ENCODE peak calls at places on chromosomes 2 and 18, in eight cellular contexts. D is stomach; F is K562; K is cardiac muscle cell; R is ovary; V is esophagus squamous epithelium; P is lung; H is CD8-positive, alpha-beta T cell. Y is an unnamed sample. For H3K27me3 and H3K4me1, the result is how much of the 10 kb centered on the place peaks cover.

GRCh38 chr18:50695431-50696176 is 124.2 kb downstream of the MRO start:
- DNase-seq in R (no peak), V (no peak), D (no peak), P (no peak), H (no peak), F (no peak), K (peak), Y (no peak)

GRCh38 chr2:25794544-25795276 is 83.6 kb downstream of the ASXL2 start:
- DNase-seq in F (no peak), R (no peak), K (no peak), P (no peak), D (no peak), V (no peak), H (no peak), Y (no peak)

GRCh38 chr2:168192839-168193616 is 54.4 kb downstream of the STK39 start:
- DNase-seq in V (no peak), D (no peak), H (peak), K (no peak), P (no peak), R (no peak), F (no peak), Y (no peak)

GRCh38 chr18:46320928-46321855 is 217.0 kb downstream of the HAUS1 start:
- DNase-seq in F (no peak), P (no peak), K (no peak), R (no peak), D (no peak), V (no peak), H (no peak), Y (no peak)

GRCh38 chr18:35376393-35376741 is 770 bp downstream of the ZNF396 start:
- DNase-seq in V (no peak), D (peak), H (no peak), R (no peak), K (no peak), F (peak), P (no peak), Y (no peak)

GRCh38 chr2:136436921-136437320 is 319.0 kb upstream of the CXCR4 start:
- DNase-seq in P (no peak), F (no peak), K (no peak), H (no peak), V (no peak), D (no peak), R (no peak), Y (no peak)

GRCh38 chr18:72808688-72809087 is 59.1 kb downstream of the NETO1 start:
- DNase-seq in H (no peak), R (no peak), F (no peak), D (no peak), K (no peak), P (no peak), V (no peak), Y (no peak)

GRCh38 chr2:134148843-134149472 is 104.9 kb upstream of the MGAT5 start:
- DNase-seq in K (no peak), V (no peak), R (no peak), F (peak), H (no peak), D (no peak), P (no peak), Y (no peak)

GRCh38 chr2:157418215-157418614 is 25.7 kb downstream of the CYTIP start:
- DNase-seq in P (no peak), R (no peak), V (no peak), D (no peak), F (no peak), H (peak), K (no peak), Y (no peak)

GRCh38 chr2:2871480-2872308 is 505.9 kb downstream of the EIPR1 start:
- DNase-seq in H (no peak), F (no peak), D (no peak), V (no peak), R (no peak), K (no peak), P (no peak), Y (no peak)

GRCh38 chr2:17271401-17271800 is 246.8 kb downstream of the RAD51AP2 start:
- DNase-seq in D (no peak), F (no peak), P (no peak), K (no peak), R (no peak), V (no peak), H (no peak), Y (no peak)

GRCh38 chr2:240437861-240438809 is 2.7 kb downstream of the GPC1 start:
- DNase-seq in R (peak), V (no peak), P (peak), F (peak), D (peak), K (peak), H (peak), Y (peak)

GRCh38 chr2:24209389-24210105 is 34.7 kb downstream of the FAM228A start:
- DNase-seq in D (no peak), V (no peak), P (no peak), K (no peak), H (no peak), F (no peak), R (no peak), Y (no peak)

GRCh38 chr2:165766326-165766927 is 27.6 kb downstream of the GALNT3 start:
- DNase-seq in K (no peak), F (no peak), P (no peak), V (no peak), H (no peak), D (no peak), R (no peak), Y (no peak)

GRCh38 chr18:45761512-45762114 is 37.6 kb downstream of the SLC14A1 start:
- DNase-seq in V (no peak), P (no peak), F (peak), H (no peak), K (no peak), R (no peak), D (no peak), Y (no peak)

GRCh38 chr2:67854103-67854502 is 208.7 kb downstream of the C1D start:
- DNase-seq in P (no peak), V (no peak), H (no peak), D (no peak), R (no peak), F (no peak), K (no peak), Y (no peak)

GRCh38 chr2:180890781-180891180 is 89.6 kb upstream of the UBE2E3 start:
- DNase-seq in R (no peak), K (no peak), D (no peak), F (no peak), V (no peak), H (no peak), P (no peak), Y (no peak)

GRCh38 chr2:149733936-149734685 is 146.5 kb upstream of the MMADHC start:
- DNase-seq in V (no peak), K (peak), H (no peak), P (no peak), D (no peak), R (no peak), F (no peak), Y (no peak)

GRCh38 chr2:201900362-201900761 is 94.0 kb downstream of the CDK15 start:
- DNase-seq in H (no peak), V (no peak), P (no peak), R (no peak), F (no peak), K (no peak), D (no peak), Y (no peak)

GRCh38 chr18:52936931-52937330 is 596.9 kb downstream of the DCC start:
- DNase-seq in F (no peak), P (no peak), V (no peak), D (no peak), H (no peak), R (no peak), K (no peak), Y (no peak)

GRCh38 chr2:193272011-193272410 is 1077.3 kb upstream of the TMEFF2 start:
- DNase-seq in R (no peak), V (no peak), P (no peak), K (no peak), D (no peak), F (no peak), H (no peak), Y (no peak)

GRCh38 chr18:68925268-68925667 is 127.4 kb downstream of the CCDC102B start:
- DNase-seq in F (no peak), V (no peak), K (peak), P (no peak), H (no peak), R (no peak), D (no peak), Y (no peak)

GRCh38 chr18:5543036-5543671 is 643 bp downstream of the EPB41L3 start:
- DNase-seq in H (no peak), V (no peak), F (no peak), D (no peak), P (no peak), R (peak), K (peak), Y (no peak)

GRCh38 chr2:103656558-103656957 is 894.7 kb downstream of the TMEM182 start:
- DNase-seq in P (no peak), F (no peak), D (no peak), K (peak), H (no peak), V (no peak), R (no peak), Y (no peak)

GRCh38 chr2:133561045-133561852 is 7.0 kb downstream of the NCKAP5 start:
- DNase-seq in P (no peak), F (no peak), V (no peak), K (peak), D (no peak), H (no peak), R (no peak), Y (no peak)

DNA sequence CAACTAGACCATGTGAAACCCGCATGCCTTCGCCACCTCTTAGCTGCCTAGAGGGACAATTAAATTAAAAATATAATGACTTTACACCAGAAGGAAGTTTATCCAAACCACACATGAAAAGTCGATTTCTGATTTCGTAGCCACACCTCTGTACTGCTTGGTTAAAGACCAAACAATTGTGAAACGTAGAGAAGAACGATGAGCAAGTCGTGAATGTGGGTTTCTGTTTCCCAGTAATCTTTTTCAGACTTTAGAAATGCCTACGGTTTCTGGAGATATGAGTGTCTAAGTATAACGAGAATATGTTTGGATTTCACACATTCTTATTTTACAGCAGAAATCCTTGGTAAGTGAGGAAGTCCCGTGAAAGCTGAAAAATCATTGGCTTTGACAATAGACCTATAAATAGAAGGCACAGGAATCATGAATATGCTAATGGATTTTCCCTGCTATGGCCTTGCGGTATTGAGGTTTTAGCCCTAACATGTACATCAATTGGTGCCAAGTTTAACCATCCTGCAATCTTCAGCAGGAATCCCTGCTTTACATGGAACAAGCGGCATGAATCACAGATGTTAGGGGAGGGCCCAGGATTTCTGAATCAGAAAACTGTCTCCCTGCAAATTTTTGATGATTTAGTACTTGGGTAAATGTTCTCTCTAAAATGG is 105.6 kb downstream of the TTC32 start:
- DNase-seq in R (no peak), K (no peak), F (no peak), P (no peak), V (no peak), H (no peak), D (no peak), Y (no peak)
- H3K27me3 ChIP-seq in R (under half), K (under half), F (under half), P (under half), V (under half), H (under half), D (under half), Y (under half)

GRCh38 chr2:43220229-43220981 is 6.0 kb downstream of the ZFP36L2 start:
- DNase-seq in F (no peak), V (no peak), D (no peak), R (no peak), H (no peak), P (no peak), K (no peak), Y (no peak)

GRCh38 chr2:43222472-43223146 is 3.8 kb downstream of the ZFP36L2 start:
- DNase-seq in P (no peak), D (no peak), V (no peak), F (no peak), K (no peak), H (no peak), R (no peak), Y (no peak)

GRCh38 chr2:43221660-43222471 is 4.5 kb downstream of the ZFP36L2 start:
- DNase-seq in D (peak), V (peak), F (peak), K (peak), R (peak), P (peak), H (peak), Y (peak)

GRCh38 chr2:43219383-43220228 is 6.8 kb downstream of the ZFP36L2 start:
- DNase-seq in P (peak), H (peak), V (peak), D (peak), R (peak), F (peak), K (peak), Y (peak)

DNA sequence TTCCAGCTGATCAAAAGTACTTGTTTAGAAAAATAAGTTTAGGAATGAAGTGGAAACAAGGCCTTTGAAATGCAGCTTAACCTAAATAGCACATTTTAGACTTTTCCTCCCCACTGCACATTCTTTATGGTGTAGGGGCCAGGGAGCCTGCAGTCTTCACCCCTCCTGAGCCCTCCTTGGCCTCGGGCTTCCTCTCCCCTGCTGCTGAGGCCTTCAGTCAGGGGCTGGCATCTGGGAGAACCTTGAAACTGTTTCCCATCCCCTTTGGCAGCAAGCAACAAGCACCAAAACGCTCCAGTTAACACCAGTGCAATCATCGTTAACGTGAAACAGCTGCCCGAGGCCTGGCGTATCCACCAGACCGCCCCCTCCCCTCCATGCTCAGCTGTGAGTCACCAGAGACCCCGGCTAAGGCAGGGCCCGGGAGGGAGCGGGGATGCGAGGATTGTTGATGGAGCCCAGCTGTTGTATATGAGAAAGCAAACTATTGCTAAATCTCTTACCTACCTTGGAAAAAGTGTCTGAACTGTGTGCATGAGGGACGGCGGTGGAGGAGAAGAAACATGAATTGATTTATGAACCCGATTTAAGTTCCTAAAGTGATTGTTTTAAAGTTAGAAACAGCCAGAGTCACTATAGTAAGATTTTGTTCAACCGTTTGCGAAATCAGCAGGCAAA is 5.3 kb downstream of the ZFP36L2 start:
- DNase-seq in F (peak), K (no peak), P (peak), R (peak), V (peak), D (peak), H (peak), Y (peak)
- H3K4me1 ChIP-seq in F (under half), K (half or more), P (under half), R (under half), V (under half), D (under half), H (under half), Y (under half)

GRCh38 chr2:29372185-29372584 is 257.0 kb downstream of the CLIP4 start:
- DNase-seq in H (no peak), V (no peak), D (no peak), K (no peak), F (no peak), R (no peak), P (no peak), Y (no peak)
- H3K27me3 ChIP-seq in H (under half), V (under half), D (under half), K (under half), F (under half), R (under half), P (under half), Y (under half)

GRCh38 chr2:239300242-239300641 is 100.6 kb downstream of the HDAC4 start:
- DNase-seq in K (no peak), H (no peak), P (no peak), D (no peak), V (no peak), R (no peak), F (no peak), Y (peak)
- H3K4me1 ChIP-seq in K (under half), H (half or more), P (under half), D (half or more), V (under half), R (under half), F (under half), Y (under half)

DNA sequence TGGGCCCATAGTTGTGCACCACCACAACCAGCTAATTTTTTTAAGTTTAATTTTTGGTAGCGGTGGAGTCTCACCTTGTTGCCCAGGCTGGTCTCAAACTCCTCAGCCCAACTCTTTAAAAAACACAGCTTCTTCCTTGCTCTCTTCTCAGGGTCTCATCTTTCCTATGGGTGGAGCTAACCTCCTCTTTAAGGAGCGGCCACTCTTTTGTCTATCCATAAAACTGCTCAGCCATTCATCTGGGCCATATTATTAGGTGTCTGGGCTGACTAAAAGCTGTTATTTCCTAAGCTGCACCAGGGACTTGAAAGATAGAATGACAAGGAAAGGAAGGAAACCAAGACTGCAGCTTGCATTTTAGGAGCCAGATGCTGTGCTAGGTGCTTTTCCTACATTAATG is 35.7 kb upstream of the THOC1 start:
- DNase-seq in K (no peak), D (no peak), R (no peak), P (no peak), V (no peak), F (no peak), H (no peak), Y (no peak)
- H3K27me3 ChIP-seq in K (under half), D (under half), R (under half), P (under half), V (under half), F (under half), H (under half), Y (under half)

GRCh38 chr2:8543065-8543411 is 138.8 kb upstream of the ID2 start:
- DNase-seq in H (no peak), R (no peak), D (no peak), P (no peak), F (no peak), V (no peak), K (no peak), Y (peak)

GRCh38 chr2:8544786-8545631 is 136.8 kb upstream of the ID2 start:
- DNase-seq in V (peak), P (peak), R (peak), D (peak), F (peak), K (no peak), H (peak), Y (peak)

GRCh38 chr2:8543412-8544167 is 138.3 kb upstream of the ID2 start:
- DNase-seq in H (peak), D (peak), V (peak), P (peak), R (no peak), K (no peak), F (no peak), Y (peak)

GRCh38 chr2:8545676-8546318 is 136.1 kb upstream of the ID2 start:
- DNase-seq in P (no peak), F (no peak), R (no peak), D (peak), K (no peak), H (no peak), V (no peak), Y (peak)

GRCh38 chr2:8544168-8544785 is 137.6 kb upstream of the ID2 start:
- DNase-seq in P (no peak), V (no peak), H (no peak), R (peak), K (no peak), F (no peak), D (no peak), Y (peak)
- H3K4me1 ChIP-seq in P (under half), V (under half), H (under half), R (under half), K (half or more), F (under half), D (under half), Y (under half)

DNA sequence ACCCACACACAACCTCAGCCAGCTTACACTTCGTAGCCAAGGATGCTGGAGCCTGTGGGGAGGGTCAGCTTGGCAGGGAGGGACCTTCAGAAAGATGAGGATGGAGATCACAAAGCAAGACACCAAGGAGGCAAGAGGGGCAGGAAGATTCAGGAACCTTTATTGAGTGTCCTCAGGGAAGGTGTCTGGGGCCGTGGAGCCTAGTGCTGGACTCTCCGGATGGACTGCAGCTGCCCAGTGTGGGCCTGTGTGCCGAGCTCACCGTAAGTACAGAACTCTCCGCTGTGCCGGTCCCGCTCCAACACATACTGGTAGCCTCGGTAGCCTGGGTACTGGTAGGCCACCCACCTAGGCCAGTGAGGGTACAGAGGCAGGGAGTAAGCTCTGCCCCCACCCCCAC is 3.2 kb downstream of the CRYBA2 start:
- DNase-seq in H (no peak), K (no peak), D (no peak), F (no peak), P (no peak), R (no peak), V (no peak), Y (peak)
- H3K27me3 ChIP-seq in H (half or more), K (half or more), D (half or more), F (under half), P (under half), R (under half), V (half or more), Y (half or more)

DNA sequence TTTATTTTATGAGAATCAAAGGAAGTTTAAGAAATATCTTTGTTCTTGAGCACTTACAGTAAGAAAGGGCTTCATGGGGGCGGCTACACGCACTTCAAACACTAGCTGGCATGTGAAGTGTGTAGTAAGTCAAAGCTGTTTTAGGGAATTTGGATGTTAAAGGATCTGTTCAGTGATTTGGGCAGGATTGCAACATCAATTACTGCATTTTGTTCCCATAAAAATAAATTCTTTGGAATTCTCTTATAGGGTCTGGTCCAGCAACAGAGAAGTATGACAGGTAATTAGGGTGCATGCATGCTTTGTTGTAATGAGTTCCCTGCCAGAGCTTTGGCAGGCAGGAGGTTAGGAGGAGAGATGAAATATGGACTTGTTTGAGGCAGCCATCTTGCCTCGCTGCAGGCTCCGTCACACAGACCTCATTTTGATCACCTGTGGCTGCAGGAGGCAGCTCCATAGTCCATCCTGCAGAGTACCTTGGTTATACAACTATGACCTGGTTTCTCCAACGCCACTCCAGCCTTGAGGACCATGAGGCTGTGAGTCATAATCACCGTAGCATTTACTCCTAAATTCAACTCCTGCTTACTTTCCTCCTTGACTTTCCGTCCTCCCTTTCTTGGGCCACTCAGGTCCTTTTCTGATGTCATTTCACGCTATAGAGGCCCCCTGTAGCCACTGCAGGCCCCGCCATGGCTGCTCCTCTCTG is 26.5 kb upstream of the EML4 start:
- DNase-seq in V (no peak), P (peak), R (no peak), H (no peak), D (no peak), F (no peak), K (no peak), Y (no peak)
- H3K4me1 ChIP-seq in V (under half), P (under half), R (under half), H (under half), D (under half), F (under half), K (under half), Y (under half)

GRCh38 chr2:5592906-5593305 is 99.3 kb upstream of the SOX11 start:
- DNase-seq in F (no peak), H (no peak), D (no peak), P (no peak), R (no peak), K (no peak), V (no peak), Y (no peak)
- H3K27me3 ChIP-seq in F (under half), H (under half), D (under half), P (under half), R (under half), K (under half), V (under half), Y (under half)